ENCODE peak calls at places on chromosomes 4 and X, in ten cellular contexts. G is CD4-positive, alpha-beta T cell; Y is ELR; X is SK-N-SH; Z is colonic mucosa; R is Daoy; I is NCI-H1092 treated with DMSO at 0.1 percent for 48 hours; Q is substantia nigra; M is activated B cell treated with CpG ODN at 0.5 μM for 24 hours; T is H54. H is an unnamed sample.

GRCh38 chr4:159026329-159026728 is 76.5 kb upstream of the RAPGEF2 start:
- DNase-seq in G (no peak), Y (no peak), X (no peak), Z (no peak), R (no peak), I (no peak), Q (no peak), M (no peak), T (no peak), H (no peak)

GRCh38 chr4:23097251-23097650 is 404.5 kb downstream of the GBA3 start:
- DNase-seq in G (no peak), Y (peak; percentile 64), X (no peak), Z (no peak), R (peak; percentile 62), I (no peak), Q (no peak), M (no peak), T (no peak), H (no peak)

GRCh38 chrX:153723351-153724251 is 586 bp downstream of the BCAP31 start:
- DNase-seq in G (peak; percentile 29), Y (peak; percentile 63), X (peak; percentile 68), Z (peak; percentile 53), R (peak; percentile 50), I (peak; percentile 52), Q (no peak), M (peak; percentile 54), T (no peak), H (peak; percentile 58)

GRCh38 chr4:127479031-127479622 is 153.6 kb upstream of the INTU start:
- DNase-seq in G (no peak), Y (peak; percentile 47), X (peak; percentile 9), Z (no peak), R (peak; percentile 1), I (peak; percentile 51), Q (no peak), M (no peak), T (no peak), H (peak; percentile 59)

GRCh38 chr4:142043509-142043908 is 407.1 kb downstream of the IL15 start:
- DNase-seq in G (no peak), Y (peak; percentile 82), X (no peak), Z (no peak), R (peak; percentile 32), I (no peak), Q (no peak), M (no peak), T (no peak), H (no peak)

GRCh38 chr4:127781303-127782024 is 658 bp upstream of the HSPA4L start:
- DNase-seq in G (no peak), Y (peak; percentile 60), X (peak; percentile 82), Z (no peak), R (peak; percentile 27), I (no peak), Q (peak; percentile 44), M (no peak), T (peak; percentile 17), H (no peak)

GRCh38 chr4:31518796-31519250 is 798.7 kb downstream of the PCDH7 start:
- DNase-seq in G (no peak), Y (peak; percentile 62), X (no peak), Z (no peak), R (no peak), I (no peak), Q (no peak), M (no peak), T (peak; percentile 18), H (no peak)

GRCh38 chrX:103488332-103488731 is 31.0 kb downstream of the RAB40A start:
- DNase-seq in G (no peak), Y (peak; percentile 48), X (peak; percentile 48), Z (no peak), R (no peak), I (no peak), Q (no peak), M (no peak), T (peak; percentile 5), H (no peak)

GRCh38 chr4:32569844-32570243 is 1849.7 kb downstream of the PCDH7 start:
- DNase-seq in G (no peak), Y (no peak), X (no peak), Z (no peak), R (no peak), I (no peak), Q (no peak), M (no peak), T (no peak), H (no peak)

GRCh38 chrX:118271770-118272169 is 74.1 kb upstream of the WDR44 start:
- DNase-seq in G (no peak), Y (no peak), X (peak; percentile 40), Z (no peak), R (no peak), I (no peak), Q (no peak), M (no peak), T (no peak), H (peak; percentile 58)

GRCh38 chrX:119790977-119791436 is 423 bp downstream of the RPL39 start:
- DNase-seq in G (peak; percentile 9), Y (peak; percentile 36), X (peak; percentile 62), Z (peak; percentile 29), R (no peak), I (peak; percentile 72), Q (no peak), M (no peak), T (no peak), H (peak; percentile 27)

GRCh38 chr4:22932326-22932725 is 239.6 kb downstream of the GBA3 start:
- DNase-seq in G (no peak), Y (no peak), X (no peak), Z (no peak), R (no peak), I (no peak), Q (no peak), M (no peak), T (no peak), H (no peak)

GRCh38 chr4:3316146-3316545 is 23.3 kb downstream of the RGS12 start:
- DNase-seq in G (no peak), Y (no peak), X (no peak), Z (peak; percentile 14), R (no peak), I (no peak), Q (no peak), M (no peak), T (no peak), H (no peak)

GRCh38 chrX:86047174-86047991 is at the start of gene CHM:
- DNase-seq in G (peak; percentile 23), Y (peak; percentile 83), X (peak; percentile 77), Z (peak; percentile 79), R (peak; percentile 68), I (no peak), Q (no peak), M (peak; percentile 31), T (peak; percentile 29), H (peak; percentile 88)

GRCh38 chr4:109912706-109913621 is at the start of gene EGF:
- DNase-seq in G (no peak), Y (peak; percentile 35), X (no peak), Z (peak; percentile 23), R (peak; percentile 50), I (no peak), Q (no peak), M (no peak), T (peak; percentile 6), H (no peak)

GRCh38 chr4:150258569-150258968 is 180.3 kb downstream of the DCLK2 start:
- DNase-seq in G (no peak), Y (no peak), X (no peak), Z (no peak), R (no peak), I (no peak), Q (no peak), M (no peak), T (no peak), H (no peak)

GRCh38 chr4:26985836-26986235 is 125.2 kb downstream of the STIM2 start:
- DNase-seq in G (no peak), Y (no peak), X (no peak), Z (no peak), R (no peak), I (no peak), Q (no peak), M (no peak), T (no peak), H (no peak)

H was measured in SK-N-DZ.